ENCODE peak calls at places on chromosomes 12 and 14, in seven cellular contexts. A is HCT116, G is K562, F is H1, M is HepG2, E is GM12878, Q is SK-N-SH. W is an unnamed sample.

GRCh38 chr12:6235499-6235898 is 35.3 kb downstream of the CD9 start:
- DNase-seq in A (no peak), M (peak), F (no peak), E (no peak), Q (no peak), G (no peak), W (peak)

GRCh38 chr14:81234268-81234667 is 13.5 kb upstream of the GTF2A1 start:
- DNase-seq in G (no peak), E (no peak), Q (peak), M (peak), A (no peak), F (no peak), W (no peak)

GRCh38 chr12:62261876-62262275 is 1.7 kb downstream of the USP15 start:
- DNase-seq in E (no peak), Q (no peak), M (no peak), A (no peak), F (no peak), G (no peak), W (no peak)

GRCh38 chr12:104345234-104346066 is 41.9 kb downstream of the EID3 start:
- DNase-seq in G (no peak), M (no peak), F (no peak), Q (no peak), E (no peak), A (no peak), W (no peak)

GRCh38 chr12:79006306-79006705 is 141.7 kb downstream of the SYT1 start:
- DNase-seq in G (no peak), E (no peak), F (no peak), Q (no peak), A (peak), M (no peak), W (no peak)

GRCh38 chr12:113244015-113244983 is 23.0 kb downstream of the TPCN1 start:
- DNase-seq in Q (peak), E (no peak), F (no peak), G (no peak), A (no peak), M (no peak), W (peak)

GRCh38 chr12:51836012-51836832 is 12.3 kb downstream of the FIGNL2 start:
- DNase-seq in Q (no peak), A (no peak), M (no peak), E (no peak), F (no peak), G (no peak), W (no peak)

GRCh38 chr14:22570132-22570949 is 18.7 kb downstream of the DAD1 start:
- DNase-seq in E (peak), G (peak), Q (peak), M (peak), F (peak), A (peak), W (peak)

GRCh38 chr12:15540469-15540872 is 218.2 kb downstream of the PTPRO start:
- DNase-seq in M (no peak), F (no peak), Q (no peak), A (no peak), E (no peak), G (no peak), W (no peak)

GRCh38 chr14:99075771-99076370 is 196.1 kb downstream of the BCL11B start:
- DNase-seq in M (no peak), A (no peak), E (no peak), F (no peak), Q (no peak), G (no peak), W (no peak)

GRCh38 chr12:39372929-39373328 is 70.0 kb downstream of the KIF21A start:
- DNase-seq in Q (no peak), E (peak), M (no peak), F (no peak), G (no peak), A (no peak), W (no peak)

GRCh38 chr12:117439531-117440001 is 78.1 kb upstream of the NOS1 start:
- DNase-seq in Q (peak), E (no peak), G (no peak), F (no peak), M (no peak), A (no peak), W (no peak)

GRCh38 chr12:42213954-42214426 is 24.1 kb downstream of the YAF2 start:
- DNase-seq in A (no peak), F (no peak), G (no peak), E (no peak), Q (no peak), M (no peak), W (no peak)

GRCh38 chr12:114666746-114667668 is 17.0 kb downstream of the TBX3 start:
- DNase-seq in E (no peak), F (no peak), A (no peak), Q (no peak), M (peak), G (no peak), W (no peak)

GRCh38 chr14:103260629-103261124 is 73.4 kb upstream of the EIF5 start:
- DNase-seq in A (no peak), G (no peak), E (no peak), M (no peak), F (no peak), Q (peak), W (peak)

GRCh38 chr12:62709321-62709720 is 225.6 kb downstream of the PPM1H start:
- DNase-seq in E (no peak), F (no peak), M (no peak), G (no peak), Q (no peak), A (no peak), W (no peak)

GRCh38 chr12:57627504-57628279 is 5.3 kb downstream of the B4GALNT1 start:
- DNase-seq in M (no peak), Q (peak), A (no peak), E (no peak), G (no peak), F (no peak), W (no peak)

GRCh38 chr12:75047885-75048525 is 161.6 kb downstream of the KCNC2 start:
- DNase-seq in G (no peak), E (no peak), F (no peak), M (no peak), Q (no peak), A (no peak), W (no peak)

GRCh38 chr12:87995581-87996178 is 33.5 kb downstream of the C12orf50 start:
- DNase-seq in A (peak), G (peak), E (no peak), F (peak), Q (peak), M (peak), W (peak)

GRCh38 chr14:90970167-90970600 is 90.3 kb downstream of the RPS6KA5 start:
- DNase-seq in E (no peak), G (no peak), M (no peak), F (no peak), A (peak), Q (no peak), W (no peak)

GRCh38 chr12:106309671-106310313 is 7.3 kb downstream of the TCP11L2 start:
- DNase-seq in E (no peak), M (no peak), A (no peak), G (no peak), F (no peak), Q (no peak), W (no peak)
- TF ChIP-seq JUND in E (no peak), M (no peak), A (no peak), G (no peak), F (no peak), Q (no peak), W (no peak)

DNA sequence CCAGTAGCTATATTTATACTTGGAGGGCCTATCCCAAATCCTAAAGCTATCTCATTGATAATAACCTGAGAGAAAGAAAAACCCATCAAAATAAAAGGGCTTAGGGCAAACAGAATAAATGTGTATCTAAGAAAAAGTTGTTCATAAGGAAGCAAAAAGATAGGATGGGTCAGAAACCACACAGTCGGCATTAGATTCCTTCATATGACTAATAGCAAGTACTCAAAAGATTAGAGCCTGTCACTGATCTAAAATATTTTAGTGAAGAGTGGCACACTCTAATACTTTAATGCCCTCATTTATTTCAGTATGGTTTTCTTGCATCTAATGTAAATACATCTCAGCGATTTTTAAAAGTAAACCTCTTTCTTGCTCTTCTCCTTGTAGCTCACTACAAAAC is 17.1 kb upstream of the NAV3 start:
- DNase-seq in A (no peak), F (no peak), Q (no peak), M (no peak), E (no peak), G (no peak), W (no peak)
- TF ChIP-seq JUND in A (no peak), F (no peak), Q (no peak), M (no peak), E (no peak), G (no peak), W (no peak)

GRCh38 chr12:10121278-10121677 is 8.7 kb downstream of the CLEC7A start:
- DNase-seq in Q (no peak), F (no peak), M (no peak), E (no peak), G (no peak), A (no peak), W (no peak)

GRCh38 chr12:10115890-10116289 is 14.1 kb downstream of the CLEC7A start:
- DNase-seq in G (no peak), F (no peak), E (no peak), A (no peak), Q (no peak), M (no peak), W (no peak)

GRCh38 chr12:10122689-10123088 is 7.3 kb downstream of the CLEC7A start:
- DNase-seq in Q (no peak), A (no peak), M (peak), E (no peak), F (no peak), G (no peak), W (no peak)

GRCh38 chr12:10115311-10115710 is 14.7 kb downstream of the CLEC7A start:
- DNase-seq in F (no peak), Q (no peak), G (no peak), E (no peak), M (no peak), A (no peak), W (no peak)

DNA sequence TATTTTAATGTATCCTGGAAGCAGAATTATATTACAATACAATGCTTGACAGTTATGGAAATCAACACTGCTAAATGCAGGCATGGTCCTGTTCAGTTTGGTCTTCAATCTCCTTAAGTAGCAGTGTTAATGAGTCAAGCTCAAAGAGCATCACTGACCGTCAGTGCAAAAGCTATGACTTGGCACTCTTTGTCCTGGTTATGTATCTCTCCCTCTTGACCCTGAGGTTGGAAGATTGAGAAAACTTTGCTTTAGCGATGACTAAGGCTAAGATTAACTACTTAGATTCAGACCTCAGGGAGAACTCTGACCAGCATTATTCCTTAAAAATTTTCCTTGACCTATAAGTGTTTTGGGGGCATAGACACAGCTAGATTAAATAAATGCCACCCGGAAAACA is 10.9 kb downstream of the CLEC7A start:
- DNase-seq in G (no peak), M (no peak), F (no peak), E (no peak), Q (no peak), A (no peak), W (no peak)
- TF ChIP-seq JUND in G (no peak), M (no peak), F (no peak), E (no peak), Q (no peak), A (no peak), W (no peak)

GRCh38 chr14:61178226-61179060 is 102.7 kb downstream of the TMEM30B start:
- DNase-seq in Q (no peak), E (no peak), F (no peak), M (peak), A (peak), G (no peak), W (no peak)

GRCh38 chr14:61176686-61177085 is 104.5 kb downstream of the TMEM30B start:
- DNase-seq in G (no peak), M (no peak), E (no peak), A (no peak), Q (no peak), F (no peak), W (no peak)

GRCh38 chr14:61179061-61179675 is 102.0 kb downstream of the TMEM30B start:
- DNase-seq in G (no peak), A (peak), F (no peak), E (no peak), Q (no peak), M (peak), W (no peak)

GRCh38 chr14:61179776-61180398 is 101.3 kb downstream of the TMEM30B start:
- DNase-seq in M (no peak), F (no peak), A (no peak), Q (no peak), G (no peak), E (no peak), W (no peak)

GRCh38 chr14:61177279-61178225 is 103.6 kb downstream of the TMEM30B start:
- DNase-seq in M (no peak), E (no peak), G (no peak), Q (no peak), A (peak), F (no peak), W (no peak)
- TF ChIP-seq JUND in M (no peak), E (no peak), G (no peak), Q (no peak), A (no peak), F (no peak), W (no peak)

W was measured in T47D.